ENCODE peak calls at places on chromosome 6, in six cellular contexts. R is activated CD4-positive, alpha-beta T cell treated with anti-CD3 and anti-CD28 coated beads for 1 hour; C is stimulated activated CD8-positive, alpha-beta memory T cell treated with anti-CD3 and anti-CD28 coated beads, Interleukin-7, amount 100 ng/mL, for 24 hours; P is naive B cell; H is astrocyte of the spinal cord; D is skeletal muscle cell. B is an unnamed sample.

GRCh38 chr6:132684998-132685397 is 26.0 kb upstream of the TAAR1 start:
- DNase-seq in R (no peak), C (no peak), P (no peak), H (peak), D (no peak), B (no peak)

GRCh38 chr6:38671885-38672467 is 31.0 kb downstream of the GLO1 start:
- DNase-seq in R (no peak), C (no peak), P (peak), H (peak), D (peak), B (peak)

GRCh38 chr6:110181131-110182027 is 1.2 kb downstream of the CDC40 start:
- DNase-seq in R (no peak), C (no peak), P (peak), H (no peak), D (no peak), B (peak)

GRCh38 chr6:107690864-107691661 is 133.1 kb downstream of the SCML4 start:
- DNase-seq in R (no peak), C (no peak), P (no peak), H (peak), D (peak), B (peak)

GRCh38 chr6:16727996-16728395 is 33.3 kb downstream of the ATXN1 start:
- DNase-seq in R (no peak), C (no peak), P (no peak), H (no peak), D (no peak), B (no peak)

GRCh38 chr6:6593876-6594275 is 5.4 kb downstream of the LY86 start:
- DNase-seq in R (no peak), C (no peak), P (no peak), H (no peak), D (no peak), B (no peak)

GRCh38 chr6:132812255-132812732 is 2.1 kb upstream of the RPS12 start:
- DNase-seq in R (no peak), C (no peak), P (no peak), H (peak), D (no peak), B (peak)

GRCh38 chr6:96015321-96015790 is 418 bp upstream of the FUT9 start:
- DNase-seq in R (no peak), C (no peak), P (no peak), H (peak), D (no peak), B (no peak)

GRCh38 chr6:55594442-55594841 is 15.4 kb upstream of the HMGCLL1 start:
- DNase-seq in R (no peak), C (no peak), P (no peak), H (no peak), D (no peak), B (no peak)

GRCh38 chr6:156434795-156435190 is 342.4 kb upstream of the ARID1B start:
- DNase-seq in R (no peak), C (no peak), P (no peak), H (no peak), D (no peak), B (no peak)

GRCh38 chr6:25351485-25351884 is 72.3 kb downstream of the CARMIL1 start:
- DNase-seq in R (no peak), C (no peak), P (no peak), H (no peak), D (no peak), B (no peak)

GRCh38 chr6:79602859-79603258 is 28.3 kb upstream of the SH3BGRL2 start:
- DNase-seq in R (no peak), C (no peak), P (no peak), H (no peak), D (no peak), B (no peak)

GRCh38 chr6:112183271-112183671 is 71.1 kb downstream of the LAMA4 start:
- DNase-seq in R (no peak), C (no peak), P (no peak), H (peak), D (no peak), B (peak)

GRCh38 chr6:106453756-106454367 is 93.3 kb downstream of the CRYBG1 start:
- DNase-seq in R (no peak), C (no peak), P (no peak), H (no peak), D (no peak), B (no peak)

GRCh38 chr6:126797981-126798380 is 320.5 kb upstream of the RSPO3 start:
- DNase-seq in R (no peak), C (no peak), P (no peak), H (no peak), D (no peak), B (peak)

GRCh38 chr6:166627875-166628849 is 1.1 kb upstream of the RPS6KA2 start:
- DNase-seq in R (peak), C (no peak), P (no peak), H (peak), D (no peak), B (peak)

GRCh38 chr6:36659271-36659670 is 19.2 kb upstream of the CDKN1A start:
- DNase-seq in R (no peak), C (no peak), P (no peak), H (peak), D (peak), B (peak)

GRCh38 chr6:451336-451735 is 59.8 kb downstream of the IRF4 start:
- DNase-seq in R (no peak), C (no peak), P (no peak), H (no peak), D (no peak), B (no peak)

GRCh38 chr6:337782-338464 is 45.6 kb downstream of the DUSP22 start:
- DNase-seq in R (no peak), C (no peak), P (peak), H (no peak), D (no peak), B (no peak)

GRCh38 chr6:43299338-43300293 is 1.6 kb downstream of the SLC22A7 start:
- DNase-seq in R (no peak), C (no peak), P (no peak), H (no peak), D (no peak), B (no peak)

GRCh38 chr6:49151957-49152356 is 311.1 kb downstream of the MMUT start:
- DNase-seq in R (no peak), C (no peak), P (no peak), H (no peak), D (no peak), B (no peak)

GRCh38 chr6:7267071-7267470 is 45.9 kb downstream of the SSR1 start:
- DNase-seq in R (no peak), C (no peak), P (no peak), H (no peak), D (no peak), B (no peak)

GRCh38 chr6:125834347-125834746 is 43.6 kb downstream of the NCOA7 start:
- DNase-seq in R (no peak), C (no peak), P (no peak), H (no peak), D (no peak), B (no peak)

GRCh38 chr6:64672131-64672530 is 1034.9 kb downstream of the EYS start:
- DNase-seq in R (no peak), C (no peak), P (no peak), H (no peak), D (no peak), B (no peak)

GRCh38 chr6:157558049-157558448 is 177.1 kb downstream of the ZDHHC14 start:
- DNase-seq in R (no peak), C (no peak), P (no peak), H (no peak), D (no peak), B (no peak)